ENCODE peak calls at places on chromosomes 7 and 10, in four cellular contexts. V is gastrocnemius medialis; Y is OCI-LY7; D is CD8-positive, alpha-beta memory T cell. L is an unnamed sample. For H3K4me1 and H3K36me3, the result is how much of the 10 kb centered on the place peaks cover.

GRCh38 chr10:119428789-119429188 is 113.7 kb downstream of the RGS10 start:
- DNase-seq in D (no peak), Y (no peak), V (no peak), L (no peak)

GRCh38 chr7:101140339-101140699 is 13.4 kb downstream of the SERPINE1 start:
- DNase-seq in V (no peak), D (no peak), Y (no peak), L (no peak)

GRCh38 chr10:18423058-18423637 is 228.2 kb downstream of the NSUN6 start:
- DNase-seq in V (no peak), D (no peak), Y (no peak), L (no peak)

GRCh38 chr7:128939075-128939860 is 1.5 kb downstream of the IRF5 start:
- DNase-seq in D (no peak), V (no peak), Y (no peak), L (no peak)

GRCh38 chr10:17993361-17993760 is 41.6 kb downstream of the SLC39A12 start:
- DNase-seq in V (no peak), D (no peak), Y (no peak), L (no peak)

GRCh38 chr10:131387018-131387529 is 75.6 kb upstream of the TCERG1L start:
- DNase-seq in D (no peak), Y (no peak), V (no peak), L (no peak)

GRCh38 chr10:74924251-74924954 is 98.0 kb downstream of the KAT6B start:
- DNase-seq in Y (no peak), V (no peak), D (no peak), L (no peak)

GRCh38 chr7:29987083-29987482 is 2.5 kb downstream of the SCRN1 start:
- DNase-seq in D (no peak), V (no peak), Y (peak), L (no peak)

GRCh38 chr10:13188593-13188992 is 27.2 kb downstream of the MCM10 start:
- DNase-seq in Y (no peak), V (no peak), D (no peak), L (no peak)

GRCh38 chr10:30812018-30812851 is 182.7 kb upstream of the LYZL2 start:
- DNase-seq in D (no peak), V (no peak), Y (no peak), L (no peak)

GRCh38 chr7:155282671-155283070 is 15.0 kb upstream of the INSIG1 start:
- DNase-seq in Y (no peak), D (no peak), V (no peak), L (no peak)

GRCh38 chr7:11153694-11154093 is 180.0 kb downstream of the PHF14 start:
- DNase-seq in Y (no peak), V (no peak), D (no peak), L (no peak)

GRCh38 chr10:27230022-27230421 is 10.6 kb downstream of the ACBD5 start:
- DNase-seq in D (no peak), Y (no peak), V (no peak), L (no peak)

GRCh38 chr10:70538195-70538520 is 59.6 kb downstream of the PALD1 start:
- DNase-seq in Y (no peak), D (no peak), V (no peak), L (no peak)

GRCh38 chr10:82865366-82865765 is 990.4 kb downstream of the NRG3 start:
- DNase-seq in D (no peak), Y (no peak), V (no peak), L (no peak)

GRCh38 chr7:131861620-131862346 is 305.4 kb upstream of the PODXL start:
- DNase-seq in V (no peak), D (no peak), Y (no peak), L (no peak)

GRCh38 chr10:80473692-80474596 is 19.8 kb downstream of the TSPAN14 start:
- DNase-seq in D (no peak), V (no peak), Y (no peak), L (no peak)

GRCh38 chr10:76558996-76559888 is 1078.4 kb downstream of the KCNMA1 start:
- DNase-seq in Y (no peak), D (no peak), V (no peak), L (no peak)

GRCh38 chr7:34087892-34088891 is 182.9 kb downstream of the BMPER start:
- DNase-seq in D (no peak), Y (no peak), V (no peak), L (peak)

GRCh38 chr10:32454148-32454547 is 8.2 kb downstream of the CCDC7 start:
- DNase-seq in V (no peak), Y (no peak), D (no peak), L (no peak)

GRCh38 chr10:97499561-97500296 is 1.0 kb downstream of the UBTD1 start:
- DNase-seq in V (peak), D (no peak), Y (no peak), L (no peak)

GRCh38 chr7:1368682-1369571 is 90.3 kb downstream of the MICALL2 start:
- DNase-seq in Y (peak), D (no peak), V (no peak), L (peak)

GRCh38 chr10:123150229-123150985 is 2.5 kb downstream of the HMX2 start:
- DNase-seq in Y (no peak), D (no peak), V (no peak), L (no peak)
- H3K4me1 ChIP-seq in Y (under half), D (half or more), V (under half), L (under half)

DNA sequence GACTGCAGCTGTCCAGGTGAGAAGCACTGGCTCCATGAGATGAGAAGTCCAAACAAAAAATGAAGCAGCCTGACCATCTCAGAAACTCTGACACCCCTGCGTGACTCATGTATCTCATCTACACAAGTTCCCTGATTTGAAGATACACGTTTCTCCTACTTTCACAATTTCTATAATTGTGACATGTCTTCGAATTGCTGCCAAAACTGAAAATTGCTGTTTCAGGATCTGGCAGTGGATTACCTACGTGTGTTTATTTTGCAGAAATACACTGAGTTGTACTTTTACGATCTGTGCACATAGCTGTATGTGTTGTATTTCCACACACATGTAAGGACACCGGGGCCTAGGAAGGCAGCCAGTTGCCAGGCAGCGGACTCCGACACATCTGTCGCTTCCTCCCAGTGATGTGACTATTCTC is 53.2 kb downstream of the LARP4B start:
- DNase-seq in Y (no peak), V (peak), D (no peak), L (no peak)
- H3K36me3 ChIP-seq in Y (half or more), V (under half), D (under half), L (under half)

GRCh38 chr7:44062180-44062902 is 3.0 kb downstream of the PGAM2 start:
- DNase-seq in V (no peak), D (peak), Y (no peak), L (no peak)

GRCh38 chr7:44063547-44063893 is 1.8 kb downstream of the PGAM2 start:
- DNase-seq in V (no peak), D (peak), Y (no peak), L (no peak)

GRCh38 chr7:44061645-44062179 is 3.7 kb downstream of the PGAM2 start:
- DNase-seq in Y (no peak), V (no peak), D (no peak), L (no peak)

GRCh38 chr7:44063894-44064651 is 1.3 kb downstream of the PGAM2 start:
- DNase-seq in V (no peak), D (peak), Y (no peak), L (no peak)

DNA sequence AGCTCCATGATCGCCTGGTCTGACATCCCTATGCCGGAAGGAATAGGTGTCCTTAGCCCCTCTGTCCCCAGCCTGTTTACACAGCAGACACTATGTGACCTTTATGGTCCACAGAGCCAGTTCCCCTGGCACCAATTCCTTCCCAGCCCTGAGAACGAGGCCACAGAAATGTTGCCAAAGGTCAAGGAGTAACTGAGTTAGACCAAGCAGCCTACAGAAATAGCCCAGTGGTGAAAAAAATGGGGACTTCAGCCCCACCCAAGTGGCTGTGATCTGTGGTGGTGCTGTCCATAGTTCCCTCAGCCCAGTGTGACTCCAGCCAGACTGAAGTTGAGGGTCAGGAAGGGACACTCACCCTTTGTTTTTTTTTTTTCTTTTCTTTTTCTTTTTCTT is 2.5 kb downstream of the PGAM2 start:
- DNase-seq in V (no peak), Y (no peak), D (peak), L (no peak)
- H3K27ac ChIP-seq in V (peak), Y (no peak), D (no peak), L (no peak)

GRCh38 chr10:29228586-29228985 is 60.3 kb upstream of the LYZL1 start:
- DNase-seq in D (no peak), V (no peak), Y (no peak), L (no peak)
- H3K4me1 ChIP-seq in D (under half), V (under half), Y (under half), L (under half)

DNA sequence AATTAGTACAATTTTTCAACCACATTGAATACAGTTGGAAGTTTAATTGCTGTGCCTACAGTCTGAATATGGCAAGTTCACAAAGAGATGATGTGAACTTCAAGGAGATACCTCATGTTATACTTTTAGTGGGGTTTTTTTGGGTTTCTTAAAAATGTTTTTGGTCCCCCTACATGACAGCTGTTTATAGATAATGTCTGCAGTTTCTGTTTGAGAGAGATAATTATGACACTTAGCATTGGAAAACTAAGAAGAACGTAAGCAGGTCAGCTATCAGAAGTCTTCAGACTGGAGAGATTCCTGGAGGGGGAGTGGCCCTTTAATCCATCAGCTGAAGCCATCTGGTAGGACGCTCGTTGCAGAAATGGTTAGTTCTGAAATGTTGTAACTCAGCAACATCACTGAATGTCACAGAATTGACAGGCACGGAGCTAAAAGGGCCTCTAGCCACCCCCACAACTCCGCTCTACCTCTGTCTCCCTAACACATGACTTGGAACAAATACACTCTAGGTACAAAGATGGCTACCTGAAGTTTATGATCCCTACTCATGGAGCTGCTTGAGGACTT is 29.0 kb downstream of the TIMM23 start:
- DNase-seq in D (no peak), Y (no peak), V (no peak), L (no peak)
- H3K36me3 ChIP-seq in D (under half), Y (half or more), V (half or more), L (under half)

L was measured in iPS DF 6.9.